ENCODE peak calls at places on chromosomes 16 and 17, in nine cellular contexts. One of them, this sample, is unnamed.

GRCh38 chr17:70855401-70856054 is 686.2 kb downstream of the KCNJ2 start:
- DNase-seq in breast epithelium: no peak
- DNase-seq in HCT116: no peak
- DNase-seq in left lung: no peak
- DNase-seq in coronary artery: no peak
- DNase-seq in bronchial epithelial cell: peak
- DNase-seq in foreskin fibroblast: peak
- DNase-seq in IMR-90: peak
- DNase-seq in psoas muscle: no peak
- DNase-seq in this sample: no peak

GRCh38 chr16:74279805-74280204 is 16.8 kb upstream of the PSMD7 start:
- DNase-seq in breast epithelium: no peak
- DNase-seq in HCT116: no peak
- DNase-seq in left lung: no peak
- DNase-seq in coronary artery: no peak
- DNase-seq in bronchial epithelial cell: no peak
- DNase-seq in foreskin fibroblast: no peak
- DNase-seq in IMR-90: no peak
- DNase-seq in psoas muscle: no peak
- DNase-seq in this sample: no peak

GRCh38 chr17:33234930-33235685 is 58.0 kb downstream of the ASIC2 start:
- DNase-seq in breast epithelium: no peak
- DNase-seq in HCT116: no peak
- DNase-seq in left lung: no peak
- DNase-seq in coronary artery: peak
- DNase-seq in bronchial epithelial cell: peak
- DNase-seq in foreskin fibroblast: peak
- DNase-seq in IMR-90: peak
- DNase-seq in psoas muscle: peak
- DNase-seq in this sample: peak

GRCh38 chr16:79134300-79134699 is 466.2 kb downstream of the MAF start:
- DNase-seq in breast epithelium: no peak
- DNase-seq in HCT116: no peak
- DNase-seq in left lung: no peak
- DNase-seq in coronary artery: no peak
- DNase-seq in bronchial epithelial cell: no peak
- DNase-seq in foreskin fibroblast: no peak
- DNase-seq in IMR-90: no peak
- DNase-seq in psoas muscle: no peak
- DNase-seq in this sample: no peak

GRCh38 chr16:3654249-3654991 is at the start of gene DNASE1:
- DNase-seq in breast epithelium: no peak
- DNase-seq in HCT116: peak
- DNase-seq in left lung: peak
- DNase-seq in coronary artery: peak
- DNase-seq in bronchial epithelial cell: peak
- DNase-seq in foreskin fibroblast: peak
- DNase-seq in IMR-90: peak
- DNase-seq in psoas muscle: peak
- DNase-seq in this sample: no peak

GRCh38 chr17:8668181-8668740 is 37.7 kb upstream of the MYH10 start:
- DNase-seq in breast epithelium: no peak
- DNase-seq in HCT116: no peak
- DNase-seq in left lung: no peak
- DNase-seq in coronary artery: no peak
- DNase-seq in bronchial epithelial cell: no peak
- DNase-seq in foreskin fibroblast: no peak
- DNase-seq in IMR-90: no peak
- DNase-seq in psoas muscle: no peak
- DNase-seq in this sample: no peak

GRCh38 chr17:79832211-79833109 is 6.8 kb downstream of the CBX4 start:
- DNase-seq in breast epithelium: no peak
- DNase-seq in HCT116: no peak
- DNase-seq in left lung: peak
- DNase-seq in coronary artery: no peak
- DNase-seq in bronchial epithelial cell: no peak
- DNase-seq in foreskin fibroblast: no peak
- DNase-seq in IMR-90: no peak
- DNase-seq in psoas muscle: no peak
- DNase-seq in this sample: no peak

GRCh38 chr17:73588291-73589095 is 55.8 kb downstream of the SDK2 start:
- DNase-seq in breast epithelium: no peak
- DNase-seq in HCT116: no peak
- DNase-seq in left lung: peak
- DNase-seq in coronary artery: no peak
- DNase-seq in bronchial epithelial cell: peak
- DNase-seq in foreskin fibroblast: no peak
- DNase-seq in IMR-90: no peak
- DNase-seq in psoas muscle: no peak
- DNase-seq in this sample: no peak

GRCh38 chr17:79033741-79034501 is 10.0 kb downstream of the C1QTNF1 start:
- DNase-seq in breast epithelium: peak
- DNase-seq in HCT116: no peak
- DNase-seq in left lung: peak
- DNase-seq in coronary artery: peak
- DNase-seq in bronchial epithelial cell: no peak
- DNase-seq in foreskin fibroblast: peak
- DNase-seq in IMR-90: no peak
- DNase-seq in psoas muscle: peak
- DNase-seq in this sample: peak

GRCh38 chr16:4580245-4580644 is 24.1 kb downstream of the C16orf96 start:
- DNase-seq in breast epithelium: no peak
- DNase-seq in HCT116: no peak
- DNase-seq in left lung: no peak
- DNase-seq in coronary artery: no peak
- DNase-seq in bronchial epithelial cell: peak
- DNase-seq in foreskin fibroblast: peak
- DNase-seq in IMR-90: no peak
- DNase-seq in psoas muscle: no peak
- DNase-seq in this sample: no peak

GRCh38 chr17:33038740-33039139 is 47.1 kb downstream of the SPACA3 start:
- DNase-seq in breast epithelium: no peak
- DNase-seq in HCT116: peak
- DNase-seq in left lung: no peak
- DNase-seq in coronary artery: no peak
- DNase-seq in bronchial epithelial cell: no peak
- DNase-seq in foreskin fibroblast: peak
- DNase-seq in IMR-90: peak
- DNase-seq in psoas muscle: no peak
- DNase-seq in this sample: no peak

GRCh38 chr17:51580869-51581268 is 320.5 kb downstream of the UTP18 start:
- DNase-seq in breast epithelium: no peak
- DNase-seq in HCT116: no peak
- DNase-seq in left lung: no peak
- DNase-seq in coronary artery: no peak
- DNase-seq in bronchial epithelial cell: no peak
- DNase-seq in foreskin fibroblast: no peak
- DNase-seq in IMR-90: no peak
- DNase-seq in psoas muscle: no peak
- DNase-seq in this sample: no peak

GRCh38 chr16:80350066-80350465 is 190.7 kb upstream of the DYNLRB2 start:
- DNase-seq in breast epithelium: no peak
- DNase-seq in HCT116: no peak
- DNase-seq in left lung: no peak
- DNase-seq in coronary artery: no peak
- DNase-seq in bronchial epithelial cell: no peak
- DNase-seq in foreskin fibroblast: no peak
- DNase-seq in IMR-90: no peak
- DNase-seq in psoas muscle: no peak
- DNase-seq in this sample: no peak

GRCh38 chr17:42016411-42016831 is 818 bp downstream of the DNAJC7 start:
- DNase-seq in breast epithelium: no peak
- DNase-seq in HCT116: no peak
- DNase-seq in left lung: no peak
- DNase-seq in coronary artery: no peak
- DNase-seq in bronchial epithelial cell: peak
- DNase-seq in foreskin fibroblast: peak
- DNase-seq in IMR-90: peak
- DNase-seq in psoas muscle: no peak
- DNase-seq in this sample: no peak

GRCh38 chr16:66924527-66925321 is 611 bp downstream of the RRAD start:
- DNase-seq in breast epithelium: no peak
- DNase-seq in HCT116: no peak
- DNase-seq in left lung: peak
- DNase-seq in coronary artery: no peak
- DNase-seq in bronchial epithelial cell: no peak
- DNase-seq in foreskin fibroblast: peak
- DNase-seq in IMR-90: no peak
- DNase-seq in psoas muscle: peak
- DNase-seq in this sample: no peak

DNA sequence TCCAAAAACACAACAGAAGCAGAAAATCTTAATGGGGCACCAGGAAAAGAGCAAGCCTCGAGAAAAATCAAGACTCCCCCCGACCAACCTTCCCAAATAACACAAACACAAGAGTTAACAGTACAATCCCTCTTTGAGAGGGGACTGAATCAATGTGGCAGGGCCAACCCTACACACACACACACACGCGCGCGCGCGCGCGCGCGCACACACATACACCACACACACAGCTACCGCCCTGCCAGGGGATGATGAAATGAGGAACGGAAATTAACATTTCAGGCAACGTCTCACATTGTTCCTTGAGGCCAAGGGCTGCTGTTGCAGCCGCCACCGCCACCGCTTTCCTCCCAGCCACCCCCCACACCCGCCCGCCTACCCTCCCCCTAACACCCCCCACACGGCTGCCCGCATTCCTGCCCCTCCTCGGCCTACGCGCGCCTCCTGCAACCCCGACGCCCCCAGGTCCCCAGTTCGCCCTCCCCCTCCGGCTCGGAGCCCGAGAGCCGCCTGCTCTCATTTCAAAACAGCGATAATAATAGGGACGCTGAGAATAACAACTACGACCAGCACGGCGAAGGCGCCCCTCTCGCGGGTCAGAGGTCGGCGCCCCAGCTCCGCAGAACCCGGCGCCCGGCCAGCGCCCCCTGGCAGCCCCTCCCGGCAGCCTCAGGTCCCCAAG is 1.2 kb downstream of the ANKRD11 start:
- DNase-seq in breast epithelium: peak
- DNase-seq in HCT116: peak
- DNase-seq in left lung: peak
- DNase-seq in coronary artery: peak
- DNase-seq in bronchial epithelial cell: peak
- DNase-seq in foreskin fibroblast: peak
- DNase-seq in IMR-90: peak
- DNase-seq in psoas muscle: peak
- DNase-seq in this sample: peak
- TF ChIP-seq CTCF in breast epithelium: peak
- TF ChIP-seq CTCF in HCT116: no peak
- TF ChIP-seq CTCF in left lung: peak
- TF ChIP-seq CTCF in coronary artery: no peak
- TF ChIP-seq CTCF in bronchial epithelial cell: no peak
- TF ChIP-seq CTCF in foreskin fibroblast: no peak
- TF ChIP-seq CTCF in IMR-90: peak
- TF ChIP-seq CTCF in psoas muscle: peak
- TF ChIP-seq CTCF in this sample: no peak

DNA sequence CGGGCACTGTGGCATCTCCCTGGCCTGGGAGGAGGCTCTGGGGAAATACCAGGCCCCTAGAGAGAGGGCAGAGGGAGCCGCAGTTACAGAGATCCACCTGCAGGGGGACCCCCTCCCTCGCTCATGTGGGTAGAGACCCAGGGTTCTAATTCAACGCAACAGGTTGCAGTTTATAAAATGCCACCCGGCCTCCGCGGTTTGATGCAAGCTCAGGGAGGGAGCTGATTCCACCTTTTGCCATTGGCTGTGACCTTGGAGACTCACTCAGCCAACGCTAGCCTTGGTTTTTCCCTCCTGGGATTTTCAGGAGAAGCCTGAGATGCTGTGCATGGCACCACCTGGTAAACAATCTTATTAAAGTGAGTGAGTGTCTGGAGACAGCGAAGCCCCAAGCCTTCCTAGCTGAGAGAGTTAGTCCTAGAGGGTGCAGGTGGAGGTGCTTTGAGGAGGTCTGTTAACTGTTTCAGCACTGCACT is 12.1 kb downstream of the TTLL6 start:
- DNase-seq in breast epithelium: peak
- DNase-seq in HCT116: peak
- DNase-seq in left lung: peak
- DNase-seq in coronary artery: no peak
- DNase-seq in bronchial epithelial cell: no peak
- DNase-seq in foreskin fibroblast: peak
- DNase-seq in IMR-90: peak
- DNase-seq in psoas muscle: peak
- DNase-seq in this sample: no peak
- H3K4me3 ChIP-seq in breast epithelium: no peak
- H3K4me3 ChIP-seq in HCT116: peak
- H3K4me3 ChIP-seq in left lung: no peak
- H3K4me3 ChIP-seq in coronary artery: no peak
- H3K4me3 ChIP-seq in bronchial epithelial cell: no peak
- H3K4me3 ChIP-seq in foreskin fibroblast: no peak
- H3K4me3 ChIP-seq in IMR-90: no peak
- H3K4me3 ChIP-seq in psoas muscle: no peak
- H3K4me3 ChIP-seq in this sample: no peak

GRCh38 chr16:53024045-53024444 is 28.7 kb downstream of the CHD9NB start:
- DNase-seq in breast epithelium: no peak
- DNase-seq in HCT116: no peak
- DNase-seq in left lung: no peak
- DNase-seq in coronary artery: no peak
- DNase-seq in bronchial epithelial cell: no peak
- DNase-seq in foreskin fibroblast: no peak
- DNase-seq in IMR-90: no peak
- DNase-seq in psoas muscle: no peak
- DNase-seq in this sample: no peak

GRCh38 chr16:53018834-53019416 is 33.8 kb downstream of the CHD9NB start:
- DNase-seq in breast epithelium: no peak
- DNase-seq in HCT116: no peak
- DNase-seq in left lung: no peak
- DNase-seq in coronary artery: no peak
- DNase-seq in bronchial epithelial cell: no peak
- DNase-seq in foreskin fibroblast: no peak
- DNase-seq in IMR-90: no peak
- DNase-seq in psoas muscle: no peak
- DNase-seq in this sample: no peak

DNA sequence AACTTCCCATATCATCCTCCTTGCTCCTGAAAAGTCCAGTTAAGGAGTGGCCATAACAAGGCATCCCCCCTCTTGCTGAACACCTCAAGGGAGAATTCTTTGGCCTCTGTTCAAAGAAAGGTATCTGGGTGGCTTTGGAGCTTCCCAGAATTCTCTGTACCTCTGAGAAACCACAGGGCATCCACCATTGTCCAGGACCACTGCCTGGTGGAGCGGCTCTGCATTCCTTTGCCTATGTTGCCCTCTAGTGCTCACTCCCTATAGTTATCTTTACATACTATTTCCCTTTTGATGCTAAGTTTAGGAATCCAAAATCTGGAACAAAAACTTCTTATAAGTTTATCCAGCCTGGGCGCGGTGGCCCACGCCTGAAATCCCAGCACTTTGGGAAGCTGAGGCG is 30.3 kb downstream of the CHD9NB start:
- DNase-seq in breast epithelium: no peak
- DNase-seq in HCT116: peak
- DNase-seq in left lung: no peak
- DNase-seq in coronary artery: no peak
- DNase-seq in bronchial epithelial cell: peak
- DNase-seq in foreskin fibroblast: peak
- DNase-seq in IMR-90: peak
- DNase-seq in psoas muscle: no peak
- DNase-seq in this sample: no peak
- TF ChIP-seq CTCF in breast epithelium: peak
- TF ChIP-seq CTCF in HCT116: peak
- TF ChIP-seq CTCF in left lung: peak
- TF ChIP-seq CTCF in coronary artery: peak
- TF ChIP-seq CTCF in bronchial epithelial cell: peak
- TF ChIP-seq CTCF in foreskin fibroblast: peak
- TF ChIP-seq CTCF in IMR-90: peak
- TF ChIP-seq CTCF in psoas muscle: peak
- TF ChIP-seq CTCF in this sample: no peak

GRCh38 chr16:81616321-81617020 is 162.6 kb upstream of the PLCG2 start:
- DNase-seq in breast epithelium: no peak
- DNase-seq in HCT116: no peak
- DNase-seq in left lung: peak
- DNase-seq in coronary artery: no peak
- DNase-seq in bronchial epithelial cell: no peak
- DNase-seq in foreskin fibroblast: peak
- DNase-seq in IMR-90: peak
- DNase-seq in psoas muscle: peak
- DNase-seq in this sample: no peak
- H3K4me3 ChIP-seq in breast epithelium: peak
- H3K4me3 ChIP-seq in HCT116: no peak
- H3K4me3 ChIP-seq in left lung: no peak
- H3K4me3 ChIP-seq in coronary artery: no peak
- H3K4me3 ChIP-seq in bronchial epithelial cell: no peak
- H3K4me3 ChIP-seq in foreskin fibroblast: no peak
- H3K4me3 ChIP-seq in IMR-90: no peak
- H3K4me3 ChIP-seq in psoas muscle: no peak
- H3K4me3 ChIP-seq in this sample: no peak